ENCODE peak calls at places on chromosomes 2 and 18, in six cellular contexts. W is upper lobe of left lung, U is Calu3, Y is prostate gland, X is lower leg skin, R is foreskin fibroblast. E is an unnamed sample.

GRCh38 chr2:25341031-25341727 is 546 bp downstream of the DNMT3A start:
- DNase-seq in W (no peak), U (no peak), Y (no peak), X (no peak), R (no peak), E (no peak)

GRCh38 chr18:29378739-29379138 is 1201.8 kb upstream of the CDH2 start:
- DNase-seq in W (no peak), U (no peak), Y (no peak), X (no peak), R (no peak), E (no peak)

GRCh38 chr2:138356178-138356577 is 145.4 kb upstream of the SPOPL start:
- DNase-seq in W (no peak), U (no peak), Y (peak; percentile 4), X (peak; percentile 40), R (peak; percentile 69), E (no peak)

GRCh38 chr2:163692611-163693482 is 43.0 kb downstream of the FIGN start:
- DNase-seq in W (no peak), U (peak; percentile 1), Y (no peak), X (no peak), R (no peak), E (no peak)

GRCh38 chr2:229601936-229602335 is 112.4 kb downstream of the DNER start:
- DNase-seq in W (no peak), U (no peak), Y (no peak), X (no peak), R (no peak), E (no peak)

GRCh38 chr2:159094173-159094737 is 125.8 kb downstream of the TANC1 start:
- DNase-seq in W (no peak), U (no peak), Y (peak; percentile 60), X (peak; percentile 58), R (peak; percentile 86), E (no peak)

GRCh38 chr18:68219867-68220266 is 495.0 kb downstream of the TMX3 start:
- DNase-seq in W (no peak), U (no peak), Y (no peak), X (no peak), R (peak; percentile 23), E (no peak)

GRCh38 chr2:232434563-232435374 is 21.2 kb upstream of the ALPI start:
- DNase-seq in W (peak; percentile 15), U (no peak), Y (no peak), X (no peak), R (no peak), E (no peak)

GRCh38 chr2:61504949-61505348 is 33.2 kb downstream of the XPO1 start:
- DNase-seq in W (no peak), U (no peak), Y (no peak), X (no peak), R (no peak), E (no peak)

GRCh38 chr2:9136997-9137819 is 69.4 kb upstream of the ASAP2 start:
- DNase-seq in W (no peak), U (no peak), Y (no peak), X (no peak), R (no peak), E (no peak)

GRCh38 chr2:165787334-165787733 is 6.7 kb downstream of the GALNT3 start:
- DNase-seq in W (no peak), U (no peak), Y (no peak), X (no peak), R (no peak), E (no peak)

GRCh38 chr2:33620-34019 is 12.7 kb downstream of the FAM110C start:
- DNase-seq in W (peak; percentile 67), U (peak; percentile 61), Y (peak; percentile 76), X (peak; percentile 53), R (no peak), E (no peak)

GRCh38 chr2:28445448-28446258 is 50.2 kb upstream of the PLB1 start:
- DNase-seq in W (peak; percentile 44), U (no peak), Y (no peak), X (no peak), R (peak; percentile 96), E (no peak)

GRCh38 chr2:225806105-225806504 is 406.6 kb downstream of the NYAP2 start:
- DNase-seq in W (no peak), U (no peak), Y (no peak), X (no peak), R (peak; percentile 6), E (no peak)

GRCh38 chr18:79496978-79497637 is 101.4 kb downstream of the NFATC1 start:
- DNase-seq in W (peak; percentile 16), U (no peak), Y (no peak), X (no peak), R (peak; percentile 44), E (no peak)

GRCh38 chr2:97675714-97676113 is 6.2 kb downstream of the C2orf92 start:
- DNase-seq in W (no peak), U (no peak), Y (no peak), X (no peak), R (no peak), E (no peak)

GRCh38 chr2:70901235-70902066 is 34.2 kb upstream of the ATP6V1B1 start:
- DNase-seq in W (no peak), U (no peak), Y (no peak), X (no peak), R (peak; percentile 40), E (no peak)

GRCh38 chr18:23166863-23167531 is 31.7 kb downstream of the CABLES1 start:
- DNase-seq in W (no peak), U (no peak), Y (no peak), X (no peak), R (no peak), E (no peak)

GRCh38 chr18:31929273-31929672 is 13.7 kb downstream of the TRAPPC8 start:
- DNase-seq in W (no peak), U (no peak), Y (no peak), X (no peak), R (no peak), E (no peak)

GRCh38 chr2:238228700-238229099 is 11.1 kb downstream of the HES6 start:
- DNase-seq in W (no peak), U (no peak), Y (no peak), X (no peak), R (no peak), E (no peak)

GRCh38 chr18:76475450-76476203 is 19.4 kb downstream of the ZNF516 start:
- DNase-seq in W (no peak), U (no peak), Y (no peak), X (no peak), R (no peak), E (no peak)

GRCh38 chr18:74951165-74951760 is 257.7 kb downstream of the PTGR3 start:
- DNase-seq in W (peak; percentile 84), U (peak; percentile 63), Y (peak; percentile 61), X (no peak), R (peak; percentile 90), E (no peak)

GRCh38 chr2:132623096-132623839 is 46.7 kb downstream of the LYPD1 start:
- DNase-seq in W (no peak), U (no peak), Y (no peak), X (no peak), R (peak; percentile 11), E (no peak)

GRCh38 chr2:240256704-240257637 is 116.5 kb upstream of the OTOS start:
- DNase-seq in W (no peak), U (no peak), Y (no peak), X (no peak), R (no peak), E (no peak)
- TF ChIP-seq CTCF in W (no peak), U (no peak), Y (no peak), X (no peak), R (no peak), E (no peak)

DNA sequence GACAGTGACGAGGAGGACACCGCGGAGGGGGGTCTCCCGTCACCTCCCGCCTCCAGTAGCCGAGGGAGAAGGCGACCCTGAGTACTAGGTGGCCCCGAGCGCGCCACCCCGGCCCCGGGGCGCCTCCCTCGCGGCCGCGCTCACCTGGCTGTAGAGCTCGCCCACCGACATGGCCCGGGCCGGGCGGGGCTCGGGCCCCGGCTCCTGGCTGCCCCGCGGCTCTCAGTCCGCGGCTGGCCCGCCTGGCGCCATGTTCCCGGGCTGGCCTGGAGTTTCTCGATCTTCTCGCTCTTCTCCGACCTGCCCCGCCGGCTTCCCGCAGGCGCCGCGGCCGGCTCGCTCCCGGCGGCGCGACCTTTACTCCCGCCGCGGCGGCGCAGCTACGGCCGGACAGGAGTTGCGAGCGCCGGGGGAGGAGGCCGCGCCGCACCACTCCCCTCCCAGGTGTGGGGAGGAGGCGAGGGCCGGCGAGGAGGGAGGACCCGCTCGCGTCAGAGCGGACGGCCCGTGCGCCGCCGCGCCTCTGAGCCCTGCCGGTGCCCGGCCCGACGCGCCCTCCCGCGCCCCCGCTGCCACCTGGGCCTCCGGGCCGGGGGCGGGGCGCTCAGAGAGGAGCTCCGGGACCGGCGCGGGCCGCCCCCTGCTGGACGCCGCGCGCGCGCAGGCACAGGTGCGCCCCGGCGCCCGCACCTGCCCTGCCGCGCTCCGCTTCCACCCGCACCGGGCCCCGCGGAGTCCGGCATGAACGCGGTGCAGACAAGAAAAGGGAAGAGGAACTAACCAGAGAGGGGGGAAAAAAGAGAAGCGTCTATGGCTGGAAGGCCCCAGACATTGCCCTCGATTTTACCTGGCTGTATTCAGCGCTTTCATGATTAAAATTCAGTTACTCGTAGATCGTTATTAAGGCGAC is at the start of gene MYO5B:
- DNase-seq in W (peak; percentile 84), U (peak; percentile 95), Y (peak; percentile 79), X (no peak), R (no peak), E (peak; percentile 57)
- TF ChIP-seq CTCF in W (peak; percentile 53), U (peak; percentile 50), Y (peak; percentile 52), X (no peak), R (no peak), E (no peak)

GRCh38 chr2:39510087-39510486 is 73.0 kb upstream of the MAP4K3 start:
- DNase-seq in W (no peak), U (no peak), Y (no peak), X (no peak), R (no peak), E (no peak)
- TF ChIP-seq CTCF in W (no peak), U (no peak), Y (no peak), X (no peak), R (no peak), E (no peak)

GRCh38 chr2:26980971-26981370 is 10.5 kb downstream of the MAPRE3 start:
- DNase-seq in W (no peak), U (no peak), Y (no peak), X (no peak), R (no peak), E (no peak)

GRCh38 chr2:26979761-26980160 is 9.3 kb downstream of the MAPRE3 start:
- DNase-seq in W (no peak), U (no peak), Y (no peak), X (no peak), R (no peak), E (no peak)

GRCh38 chr2:26985807-26986206 is 15.4 kb downstream of the MAPRE3 start:
- DNase-seq in W (no peak), U (no peak), Y (no peak), X (no peak), R (no peak), E (no peak)

GRCh38 chr2:26983746-26984145 is 13.3 kb downstream of the MAPRE3 start:
- DNase-seq in W (no peak), U (no peak), Y (no peak), X (no peak), R (no peak), E (no peak)

DNA sequence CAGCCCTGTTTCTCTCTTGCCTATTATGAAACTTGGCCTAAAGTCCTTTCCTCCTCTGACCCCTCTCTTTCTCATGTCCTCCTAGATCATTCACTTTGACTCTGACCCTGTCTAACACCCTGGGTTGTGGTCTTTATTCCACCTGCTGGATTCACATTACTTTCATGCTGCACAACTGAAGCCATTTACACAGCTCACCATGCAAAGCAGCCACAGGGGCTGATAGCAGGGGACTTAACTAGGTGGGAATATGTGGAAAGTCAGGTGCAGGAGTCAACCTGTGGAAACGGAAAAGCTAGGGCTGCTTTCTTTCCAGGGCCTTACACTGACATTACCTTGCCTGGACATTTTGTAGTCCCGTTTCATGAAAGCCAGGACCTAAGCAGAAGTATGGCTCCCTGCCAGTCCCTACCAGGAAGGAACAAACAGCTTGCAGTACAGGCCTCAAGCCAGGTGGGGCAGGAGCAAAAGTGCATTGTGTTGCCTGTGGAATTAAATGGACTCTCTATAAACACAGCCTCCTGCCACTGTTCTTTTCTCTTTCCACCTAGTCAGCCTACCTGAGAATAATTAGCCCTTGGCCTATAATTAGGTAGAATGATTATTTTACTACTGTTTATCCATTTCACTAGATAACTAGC is 11.8 kb downstream of the MAPRE3 start:
- DNase-seq in W (peak; percentile 87), U (peak; percentile 79), Y (peak; percentile 93), X (peak; percentile 51), R (no peak), E (no peak)
- TF ChIP-seq CTCF in W (peak; percentile 20), U (peak; percentile 30), Y (peak; percentile 25), X (no peak), R (no peak), E (no peak)